ENCODE peak calls at places on chromosomes 16 and 17, in four cellular contexts. One of them, this sample, is unnamed.

GRCh38 chr17:193841-194806 is 12.7 kb upstream of the DOC2B start:
- DNase-seq in K562: no peak
- DNase-seq in H1: no peak
- DNase-seq in HepG2: peak
- DNase-seq in this sample: no peak

GRCh38 chr17:9644910-9645751 is at the start of gene USP43:
- DNase-seq in K562: peak
- DNase-seq in H1: peak
- DNase-seq in HepG2: peak
- DNase-seq in this sample: peak

GRCh38 chr16:67926181-67926742 is 5.4 kb downstream of the CTRL start:
- DNase-seq in K562: no peak
- DNase-seq in H1: no peak
- DNase-seq in HepG2: no peak
- DNase-seq in this sample: no peak

GRCh38 chr16:58016841-58017446 is 8.6 kb upstream of the MMP15 start:
- DNase-seq in K562: no peak
- DNase-seq in H1: no peak
- DNase-seq in HepG2: no peak
- DNase-seq in this sample: no peak

GRCh38 chr17:78381601-78382168 is 3.2 kb downstream of the PGS1 start:
- DNase-seq in K562: peak
- DNase-seq in H1: no peak
- DNase-seq in HepG2: no peak
- DNase-seq in this sample: no peak

GRCh38 chr17:35943537-35943936 is at the start of gene LYZL6:
- DNase-seq in K562: no peak
- DNase-seq in H1: no peak
- DNase-seq in HepG2: no peak
- DNase-seq in this sample: no peak

GRCh38 chr17:58595194-58595792 is 80.9 kb upstream of the MTMR4 start:
- DNase-seq in K562: no peak
- DNase-seq in H1: no peak
- DNase-seq in HepG2: no peak
- DNase-seq in this sample: peak

GRCh38 chr16:50457979-50458461 is 89.2 kb upstream of the BRD7 start:
- DNase-seq in K562: no peak
- DNase-seq in H1: no peak
- DNase-seq in HepG2: no peak
- DNase-seq in this sample: no peak

GRCh38 chr17:19327039-19327776 is 35.3 kb downstream of the B9D1 start:
- DNase-seq in K562: no peak
- DNase-seq in H1: no peak
- DNase-seq in HepG2: no peak
- DNase-seq in this sample: peak

GRCh38 chr17:17659340-17659739 is 21.9 kb upstream of the RAI1 start:
- DNase-seq in K562: no peak
- DNase-seq in H1: no peak
- DNase-seq in HepG2: no peak
- DNase-seq in this sample: no peak

GRCh38 chr17:9350083-9350482 is 225.5 kb downstream of the STX8 start:
- DNase-seq in K562: no peak
- DNase-seq in H1: no peak
- DNase-seq in HepG2: peak
- DNase-seq in this sample: peak

GRCh38 chr16:70728145-70728544 is 42.3 kb upstream of the MTSS2 start:
- DNase-seq in K562: no peak
- DNase-seq in H1: no peak
- DNase-seq in HepG2: no peak
- DNase-seq in this sample: no peak

GRCh38 chr17:7295230-7296180 is 1.1 kb upstream of the YBX2 start:
- DNase-seq in K562: no peak
- DNase-seq in H1: no peak
- DNase-seq in HepG2: no peak
- DNase-seq in this sample: no peak

GRCh38 chr16:12305847-12306246 is 329.3 kb downstream of the SNX29 start:
- DNase-seq in K562: no peak
- DNase-seq in H1: no peak
- DNase-seq in HepG2: no peak
- DNase-seq in this sample: no peak

GRCh38 chr17:4566785-4567184 is 6.4 kb upstream of the GGT6 start:
- DNase-seq in K562: peak
- DNase-seq in H1: peak
- DNase-seq in HepG2: peak
- DNase-seq in this sample: peak

GRCh38 chr17:996554-997344 is at the start of gene TIMM22:
- DNase-seq in K562: peak
- DNase-seq in H1: peak
- DNase-seq in HepG2: peak
- DNase-seq in this sample: peak

GRCh38 chr16:82081271-82081670 is 46.2 kb downstream of the HSD17B2 start:
- DNase-seq in K562: no peak
- DNase-seq in H1: no peak
- DNase-seq in HepG2: no peak
- DNase-seq in this sample: no peak

GRCh38 chr17:55168970-55169687 is 95.6 kb upstream of the HLF start:
- DNase-seq in K562: no peak
- DNase-seq in H1: no peak
- DNase-seq in HepG2: no peak
- DNase-seq in this sample: no peak

GRCh38 chr16:88316151-88316550 is 66.6 kb upstream of the ZNF469 start:
- DNase-seq in K562: no peak
- DNase-seq in H1: no peak
- DNase-seq in HepG2: no peak
- DNase-seq in this sample: no peak

GRCh38 chr17:49928826-49929475 is 40.0 kb upstream of the DLX4 start:
- DNase-seq in K562: no peak
- DNase-seq in H1: no peak
- DNase-seq in HepG2: peak
- DNase-seq in this sample: peak

GRCh38 chr17:41863074-41863843 is 2.0 kb downstream of the KLHL11 start:
- DNase-seq in K562: no peak
- DNase-seq in H1: no peak
- DNase-seq in HepG2: no peak
- DNase-seq in this sample: no peak

GRCh38 chr16:49061315-49061714 is 220.3 kb downstream of the CBLN1 start:
- DNase-seq in K562: no peak
- DNase-seq in H1: no peak
- DNase-seq in HepG2: no peak
- DNase-seq in this sample: no peak

GRCh38 chr17:32916134-32916533 is 11.8 kb upstream of the TMEM98 start:
- DNase-seq in K562: no peak
- DNase-seq in H1: no peak
- DNase-seq in HepG2: no peak
- DNase-seq in this sample: no peak

GRCh38 chr16:4613636-4614570 is 785 bp downstream of the UBALD1 start:
- DNase-seq in K562: peak
- DNase-seq in H1: no peak
- DNase-seq in HepG2: peak
- DNase-seq in this sample: no peak

GRCh38 chr16:17452931-17453330 is 17.8 kb downstream of the XYLT1 start:
- DNase-seq in K562: no peak
- DNase-seq in H1: no peak
- DNase-seq in HepG2: no peak
- DNase-seq in this sample: no peak
- H3K4me2 ChIP-seq in K562: no peak
- H3K4me2 ChIP-seq in H1: no peak
- H3K4me2 ChIP-seq in HepG2: no peak
- H3K4me2 ChIP-seq in this sample: no peak

GRCh38 chr16:19705131-19705501 is 12.9 kb downstream of the KNOP1 start:
- DNase-seq in K562: no peak
- DNase-seq in H1: no peak
- DNase-seq in HepG2: no peak
- DNase-seq in this sample: no peak

GRCh38 chr16:19703218-19703617 is 14.8 kb downstream of the KNOP1 start:
- DNase-seq in K562: no peak
- DNase-seq in H1: no peak
- DNase-seq in HepG2: no peak
- DNase-seq in this sample: no peak

GRCh38 chr16:19705843-19706242 is 12.2 kb downstream of the KNOP1 start:
- DNase-seq in K562: no peak
- DNase-seq in H1: no peak
- DNase-seq in HepG2: no peak
- DNase-seq in this sample: no peak

GRCh38 chr16:19706846-19707245 is 11.2 kb downstream of the KNOP1 start:
- DNase-seq in K562: no peak
- DNase-seq in H1: no peak
- DNase-seq in HepG2: no peak
- DNase-seq in this sample: no peak

DNA sequence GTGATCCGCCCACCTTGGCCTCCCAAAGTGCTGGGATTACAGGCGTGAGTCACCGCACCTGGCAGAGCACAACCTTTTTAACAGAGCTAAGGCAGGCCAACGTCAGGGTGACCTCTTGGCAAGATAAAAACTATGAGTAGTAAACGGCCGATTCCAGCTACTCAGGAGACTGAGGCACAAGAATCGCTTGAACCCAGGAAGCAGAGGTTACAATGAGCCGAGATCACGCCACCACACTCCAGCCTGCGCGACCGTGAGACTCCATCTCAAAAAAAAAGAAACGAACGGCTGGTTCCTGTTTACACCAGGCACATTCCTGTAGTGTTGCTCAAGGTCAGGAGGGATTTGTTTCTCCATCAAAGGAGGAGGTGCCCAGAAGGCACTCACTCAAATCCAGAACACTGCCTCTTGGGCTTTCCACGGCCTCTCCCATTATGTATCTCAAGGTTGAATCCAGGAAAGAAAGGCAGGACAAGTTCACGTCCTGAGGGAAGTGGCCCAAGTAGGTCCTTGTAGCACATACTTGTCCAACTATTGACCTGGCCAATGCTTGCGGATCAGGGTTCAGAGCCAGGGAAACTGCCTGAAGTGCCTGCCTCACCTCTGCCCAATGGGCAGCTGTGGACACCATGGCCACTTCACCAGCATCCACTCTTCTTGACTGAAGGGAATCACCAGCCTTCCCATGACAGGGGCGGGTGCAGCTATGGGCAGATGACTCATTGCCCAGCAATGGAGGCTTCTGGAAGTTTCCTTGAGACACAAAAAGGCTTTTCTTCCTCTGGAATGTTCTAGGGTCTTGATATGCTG is 13.5 kb downstream of the KNOP1 start:
- DNase-seq in K562: no peak
- DNase-seq in H1: no peak
- DNase-seq in HepG2: no peak
- DNase-seq in this sample: no peak
- TF ChIP-seq CEBPB in K562: no peak
- TF ChIP-seq CEBPB in H1: no peak
- TF ChIP-seq CEBPB in HepG2: no peak
- TF ChIP-seq CEBPB in this sample: no peak

DNA sequence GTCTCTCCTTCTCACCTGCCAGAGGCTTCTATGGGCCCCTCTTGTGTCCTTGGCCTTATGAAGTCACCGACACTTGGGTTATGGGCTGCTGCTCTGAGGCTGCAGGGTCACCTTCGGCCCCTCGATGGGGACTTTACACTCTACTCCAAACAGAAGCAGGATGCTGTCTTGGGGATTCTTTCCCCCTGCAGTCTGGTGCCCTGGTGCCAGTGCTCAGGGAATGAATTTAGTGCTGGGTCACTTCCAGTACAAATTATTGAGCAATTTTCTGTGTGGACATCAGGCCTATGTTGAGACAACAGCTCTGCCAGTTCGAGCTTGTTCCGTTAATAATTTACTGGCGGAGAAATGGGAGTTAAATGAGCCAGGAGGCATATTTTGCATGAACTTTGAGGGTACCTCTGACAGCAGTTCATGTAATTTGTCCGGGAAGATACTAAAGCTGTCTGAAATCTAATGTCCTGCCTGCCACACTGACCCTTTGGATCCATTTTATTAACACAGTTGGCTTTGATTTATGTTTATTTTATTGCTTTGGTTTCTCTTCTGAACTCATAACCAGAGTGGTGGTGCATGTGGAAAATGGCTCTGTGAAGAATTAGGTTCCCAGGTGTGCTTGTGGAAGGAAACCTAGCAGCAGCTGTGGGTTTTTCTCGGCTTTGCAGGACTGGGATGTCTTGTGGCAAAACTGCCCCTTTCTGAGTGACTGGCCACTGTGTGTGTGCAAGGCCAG is 34.1 kb upstream of the DHX8 start:
- DNase-seq in K562: no peak
- DNase-seq in H1: no peak
- DNase-seq in HepG2: peak
- DNase-seq in this sample: no peak
- TF ChIP-seq FOSL1 in K562: no peak
- TF ChIP-seq FOSL1 in H1: no peak
- TF ChIP-seq FOSL1 in HepG2: no peak
- TF ChIP-seq FOSL1 in this sample: no peak

GRCh38 chr17:15456486-15456885 is 10.9 kb downstream of the CDRT4 start:
- DNase-seq in K562: no peak
- DNase-seq in H1: no peak
- DNase-seq in HepG2: no peak
- DNase-seq in this sample: no peak

GRCh38 chr17:15453782-15454181 is 13.6 kb downstream of the CDRT4 start:
- DNase-seq in K562: no peak
- DNase-seq in H1: no peak
- DNase-seq in HepG2: no peak
- DNase-seq in this sample: no peak

GRCh38 chr17:15454328-15454727 is 13.1 kb downstream of the CDRT4 start:
- DNase-seq in K562: no peak
- DNase-seq in H1: no peak
- DNase-seq in HepG2: no peak
- DNase-seq in this sample: no peak

GRCh38 chr17:15456972-15457722 is 10.3 kb downstream of the CDRT4 start:
- DNase-seq in K562: no peak
- DNase-seq in H1: no peak
- DNase-seq in HepG2: peak
- DNase-seq in this sample: no peak

GRCh38 chr17:15457723-15458094 is 9.7 kb downstream of the CDRT4 start:
- DNase-seq in K562: no peak
- DNase-seq in H1: no peak
- DNase-seq in HepG2: no peak
- DNase-seq in this sample: no peak
- H3K4me2 ChIP-seq in K562: no peak
- H3K4me2 ChIP-seq in H1: no peak
- H3K4me2 ChIP-seq in HepG2: no peak
- H3K4me2 ChIP-seq in this sample: no peak

GRCh38 chr16:627458-628239 is 3.1 kb upstream of the WFIKKN1 start:
- DNase-seq in K562: no peak
- DNase-seq in H1: peak
- DNase-seq in HepG2: no peak
- DNase-seq in this sample: no peak

GRCh38 chr16:628321-629061 is 2.3 kb upstream of the WFIKKN1 start:
- DNase-seq in K562: no peak
- DNase-seq in H1: no peak
- DNase-seq in HepG2: no peak
- DNase-seq in this sample: no peak

GRCh38 chr16:626174-626765 is 4.5 kb upstream of the WFIKKN1 start:
- DNase-seq in K562: no peak
- DNase-seq in H1: no peak
- DNase-seq in HepG2: no peak
- DNase-seq in this sample: no peak

GRCh38 chr16:625402-626173 is 5.2 kb upstream of the WFIKKN1 start:
- DNase-seq in K562: no peak
- DNase-seq in H1: no peak
- DNase-seq in HepG2: no peak
- DNase-seq in this sample: no peak

GRCh38 chr16:626787-627457 is 3.9 kb upstream of the WFIKKN1 start:
- DNase-seq in K562: peak
- DNase-seq in H1: no peak
- DNase-seq in HepG2: no peak
- DNase-seq in this sample: peak
- TF ChIP-seq CEBPB in K562: no peak
- TF ChIP-seq CEBPB in H1: no peak
- TF ChIP-seq CEBPB in HepG2: no peak
- TF ChIP-seq CEBPB in this sample: no peak